ENCODE peak calls at places on chromosomes 1 and 21, in five cellular contexts. One of them, this sample, is unnamed.

GRCh38 chr1:203239906-203240305 is 10.4 kb upstream of the CHIT1 start:
- DNase-seq in lower leg skin: no peak
- DNase-seq in AG04450: no peak
- DNase-seq in neural crest cell: no peak
- DNase-seq in fibroblast of lung: no peak
- DNase-seq in this sample: peak; percentile 12

GRCh38 chr1:92857817-92858216 is 26.0 kb downstream of the RPL5 start:
- DNase-seq in lower leg skin: no peak
- DNase-seq in AG04450: no peak
- DNase-seq in neural crest cell: no peak
- DNase-seq in fibroblast of lung: no peak
- DNase-seq in this sample: no peak

GRCh38 chr1:205600085-205600484 is 31.7 kb downstream of the ELK4 start:
- DNase-seq in lower leg skin: no peak
- DNase-seq in AG04450: peak; percentile 38
- DNase-seq in neural crest cell: no peak
- DNase-seq in fibroblast of lung: peak; percentile 81
- DNase-seq in this sample: peak; percentile 55

GRCh38 chr1:94772840-94773239 is 47.3 kb upstream of the SLC44A3 start:
- DNase-seq in lower leg skin: no peak
- DNase-seq in AG04450: no peak
- DNase-seq in neural crest cell: no peak
- DNase-seq in fibroblast of lung: no peak
- DNase-seq in this sample: no peak

GRCh38 chr21:41684381-41685245 is 82.2 kb downstream of the RIPK4 start:
- DNase-seq in lower leg skin: no peak
- DNase-seq in AG04450: peak; percentile 13
- DNase-seq in neural crest cell: no peak
- DNase-seq in fibroblast of lung: peak; percentile 82
- DNase-seq in this sample: no peak

GRCh38 chr1:232968965-232969364 is 18.6 kb downstream of the NTPCR start:
- DNase-seq in lower leg skin: no peak
- DNase-seq in AG04450: no peak
- DNase-seq in neural crest cell: no peak
- DNase-seq in fibroblast of lung: peak; percentile 90
- DNase-seq in this sample: no peak

GRCh38 chr21:16838330-16838729 is 674.5 kb upstream of the CXADR start:
- DNase-seq in lower leg skin: no peak
- DNase-seq in AG04450: no peak
- DNase-seq in neural crest cell: no peak
- DNase-seq in fibroblast of lung: peak; percentile 57
- DNase-seq in this sample: no peak

GRCh38 chr1:26584022-26584485 is 54.5 kb downstream of the RPS6KA1 start:
- DNase-seq in lower leg skin: no peak
- DNase-seq in AG04450: no peak
- DNase-seq in neural crest cell: no peak
- DNase-seq in fibroblast of lung: no peak
- DNase-seq in this sample: no peak

GRCh38 chr21:15121655-15122120 is 56.9 kb upstream of the NRIP1 start:
- DNase-seq in lower leg skin: no peak
- DNase-seq in AG04450: peak; percentile 15
- DNase-seq in neural crest cell: no peak
- DNase-seq in fibroblast of lung: peak; percentile 58
- DNase-seq in this sample: no peak

GRCh38 chr1:152110365-152110859 is 4.8 kb downstream of the TCHH start:
- DNase-seq in lower leg skin: no peak
- DNase-seq in AG04450: no peak
- DNase-seq in neural crest cell: no peak
- DNase-seq in fibroblast of lung: peak; percentile 63
- DNase-seq in this sample: no peak

GRCh38 chr1:22341791-22342605 is 109.7 kb upstream of the ZBTB40 start:
- DNase-seq in lower leg skin: no peak
- DNase-seq in AG04450: no peak
- DNase-seq in neural crest cell: no peak
- DNase-seq in fibroblast of lung: peak; percentile 43
- DNase-seq in this sample: no peak

GRCh38 chr1:231590453-231591198 is 36.0 kb upstream of the DISC1 start:
- DNase-seq in lower leg skin: no peak
- DNase-seq in AG04450: peak; percentile 49
- DNase-seq in neural crest cell: peak; percentile 32
- DNase-seq in fibroblast of lung: peak; percentile 65
- DNase-seq in this sample: peak; percentile 44

GRCh38 chr21:45957986-45958610 is 23.5 kb upstream of the COL6A1 start:
- DNase-seq in lower leg skin: peak; percentile 71
- DNase-seq in AG04450: no peak
- DNase-seq in neural crest cell: no peak
- DNase-seq in fibroblast of lung: peak; percentile 31
- DNase-seq in this sample: no peak

GRCh38 chr1:59295603-59296002 is 1.3 kb upstream of the FGGY start:
- DNase-seq in lower leg skin: no peak
- DNase-seq in AG04450: no peak
- DNase-seq in neural crest cell: no peak
- DNase-seq in fibroblast of lung: no peak
- DNase-seq in this sample: no peak

GRCh38 chr21:29095203-29095602 is 21.8 kb upstream of the CCT8 start:
- DNase-seq in lower leg skin: no peak
- DNase-seq in AG04450: no peak
- DNase-seq in neural crest cell: no peak
- DNase-seq in fibroblast of lung: no peak
- DNase-seq in this sample: no peak

GRCh38 chr21:35417762-35418161 is 368.7 kb upstream of the RUNX1 start:
- DNase-seq in lower leg skin: no peak
- DNase-seq in AG04450: no peak
- DNase-seq in neural crest cell: no peak
- DNase-seq in fibroblast of lung: no peak
- DNase-seq in this sample: no peak

GRCh38 chr1:65021792-65022191 is 55.4 kb upstream of the JAK1 start:
- DNase-seq in lower leg skin: no peak
- DNase-seq in AG04450: no peak
- DNase-seq in neural crest cell: no peak
- DNase-seq in fibroblast of lung: no peak
- DNase-seq in this sample: no peak

GRCh38 chr1:32338637-32339145 is 2.7 kb upstream of the MARCKSL1 start:
- DNase-seq in lower leg skin: no peak
- DNase-seq in AG04450: no peak
- DNase-seq in neural crest cell: no peak
- DNase-seq in fibroblast of lung: no peak
- DNase-seq in this sample: no peak

GRCh38 chr21:42039911-42040351 is 29.8 kb upstream of the ZBTB21 start:
- DNase-seq in lower leg skin: no peak
- DNase-seq in AG04450: peak; percentile 93
- DNase-seq in neural crest cell: no peak
- DNase-seq in fibroblast of lung: peak; percentile 81
- DNase-seq in this sample: no peak

GRCh38 chr1:228647523-228648444 is 87.5 kb upstream of the RHOU start:
- DNase-seq in lower leg skin: peak; percentile 42
- DNase-seq in AG04450: no peak
- DNase-seq in neural crest cell: peak; percentile 30
- DNase-seq in fibroblast of lung: peak; percentile 37
- DNase-seq in this sample: peak; percentile 23

GRCh38 chr1:205925730-205926129 is 17.5 kb downstream of the SLC26A9 start:
- DNase-seq in lower leg skin: no peak
- DNase-seq in AG04450: no peak
- DNase-seq in neural crest cell: no peak
- DNase-seq in fibroblast of lung: peak; percentile 94
- DNase-seq in this sample: no peak

GRCh38 chr1:17908945-17909344 is 153.8 kb downstream of the ACTL8 start:
- DNase-seq in lower leg skin: no peak
- DNase-seq in AG04450: no peak
- DNase-seq in neural crest cell: no peak
- DNase-seq in fibroblast of lung: no peak
- DNase-seq in this sample: no peak

GRCh38 chr1:17913326-17914115 is 158.4 kb downstream of the ACTL8 start:
- DNase-seq in lower leg skin: no peak
- DNase-seq in AG04450: no peak
- DNase-seq in neural crest cell: no peak
- DNase-seq in fibroblast of lung: no peak
- DNase-seq in this sample: no peak

GRCh38 chr1:17911789-17912188 is 156.7 kb downstream of the ACTL8 start:
- DNase-seq in lower leg skin: no peak
- DNase-seq in AG04450: no peak
- DNase-seq in neural crest cell: no peak
- DNase-seq in fibroblast of lung: no peak
- DNase-seq in this sample: no peak

GRCh38 chr1:17912491-17912890 is 157.4 kb downstream of the ACTL8 start:
- DNase-seq in lower leg skin: no peak
- DNase-seq in AG04450: no peak
- DNase-seq in neural crest cell: no peak
- DNase-seq in fibroblast of lung: no peak
- DNase-seq in this sample: no peak

GRCh38 chr1:17909634-17910033 is 154.5 kb downstream of the ACTL8 start:
- DNase-seq in lower leg skin: no peak
- DNase-seq in AG04450: no peak
- DNase-seq in neural crest cell: peak; percentile 6
- DNase-seq in fibroblast of lung: peak; percentile 3
- DNase-seq in this sample: no peak
- TF ChIP-seq CTCF in lower leg skin: no peak
- TF ChIP-seq CTCF in AG04450: peak; percentile 40
- TF ChIP-seq CTCF in neural crest cell: peak; percentile 29
- TF ChIP-seq CTCF in fibroblast of lung: peak; percentile 46
- TF ChIP-seq CTCF in this sample: peak; percentile 6

GRCh38 chr1:29490204-29490934 is 254.0 kb downstream of the PTPRU start:
- DNase-seq in lower leg skin: no peak
- DNase-seq in AG04450: no peak
- DNase-seq in neural crest cell: no peak
- DNase-seq in fibroblast of lung: no peak
- DNase-seq in this sample: no peak
- TF ChIP-seq CTCF in lower leg skin: no peak
- TF ChIP-seq CTCF in AG04450: no peak
- TF ChIP-seq CTCF in neural crest cell: no peak
- TF ChIP-seq CTCF in fibroblast of lung: no peak
- TF ChIP-seq CTCF in this sample: no peak

DNA sequence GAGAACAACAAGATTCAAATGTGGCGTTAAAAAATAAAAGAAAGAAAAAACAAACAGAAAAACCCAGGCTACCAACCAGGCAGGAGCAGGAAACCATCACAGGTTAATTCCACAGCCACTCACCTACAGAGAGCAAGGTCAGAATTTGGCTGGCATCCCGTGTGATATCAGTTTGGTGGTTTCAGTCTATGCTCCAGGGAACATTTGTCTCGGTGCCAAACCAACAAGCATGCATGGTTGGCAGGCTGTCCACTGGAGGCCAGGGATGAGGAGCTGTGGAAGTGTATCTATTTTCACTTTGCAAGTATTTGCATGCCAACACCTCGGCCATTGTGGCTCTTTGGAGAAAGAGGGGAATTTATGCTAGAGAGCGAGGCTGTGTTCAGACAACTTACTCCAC is 53.1 kb upstream of the PROX1 start:
- DNase-seq in lower leg skin: no peak
- DNase-seq in AG04450: no peak
- DNase-seq in neural crest cell: no peak
- DNase-seq in fibroblast of lung: peak; percentile 67
- DNase-seq in this sample: no peak
- TF ChIP-seq CTCF in lower leg skin: no peak
- TF ChIP-seq CTCF in AG04450: no peak
- TF ChIP-seq CTCF in neural crest cell: no peak
- TF ChIP-seq CTCF in fibroblast of lung: no peak
- TF ChIP-seq CTCF in this sample: no peak

DNA sequence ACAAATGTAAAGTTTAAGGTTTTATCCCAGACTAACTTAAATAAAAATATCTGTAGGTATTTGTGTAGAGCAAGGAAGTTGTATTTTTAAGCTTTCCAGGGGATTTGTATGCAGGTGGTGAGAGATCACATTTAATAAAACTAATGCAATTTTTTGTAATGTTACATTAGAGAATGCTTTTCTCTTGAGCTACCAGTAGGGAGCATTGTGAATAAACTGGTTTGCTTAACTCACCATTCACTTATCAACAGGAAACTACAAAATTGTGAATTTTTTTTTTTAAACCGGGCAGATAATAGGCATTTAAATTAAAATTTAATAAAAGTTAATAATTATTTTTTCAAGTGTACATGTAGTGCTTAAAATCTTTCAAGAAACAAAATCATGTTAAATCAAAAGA is 78.6 kb downstream of the IVNS1ABP start:
- DNase-seq in lower leg skin: no peak
- DNase-seq in AG04450: no peak
- DNase-seq in neural crest cell: no peak
- DNase-seq in fibroblast of lung: peak; percentile 22
- DNase-seq in this sample: no peak
- TF ChIP-seq CTCF in lower leg skin: no peak
- TF ChIP-seq CTCF in AG04450: peak; percentile 56
- TF ChIP-seq CTCF in neural crest cell: peak; percentile 54
- TF ChIP-seq CTCF in fibroblast of lung: peak; percentile 19
- TF ChIP-seq CTCF in this sample: peak; percentile 15

GRCh38 chr1:10686404-10687040 is 109.9 kb downstream of the CASZ1 start:
- DNase-seq in lower leg skin: no peak
- DNase-seq in AG04450: no peak
- DNase-seq in neural crest cell: no peak
- DNase-seq in fibroblast of lung: no peak
- DNase-seq in this sample: no peak
- TF ChIP-seq CTCF in lower leg skin: no peak
- TF ChIP-seq CTCF in AG04450: no peak
- TF ChIP-seq CTCF in neural crest cell: no peak
- TF ChIP-seq CTCF in fibroblast of lung: peak; percentile 9
- TF ChIP-seq CTCF in this sample: no peak

DNA sequence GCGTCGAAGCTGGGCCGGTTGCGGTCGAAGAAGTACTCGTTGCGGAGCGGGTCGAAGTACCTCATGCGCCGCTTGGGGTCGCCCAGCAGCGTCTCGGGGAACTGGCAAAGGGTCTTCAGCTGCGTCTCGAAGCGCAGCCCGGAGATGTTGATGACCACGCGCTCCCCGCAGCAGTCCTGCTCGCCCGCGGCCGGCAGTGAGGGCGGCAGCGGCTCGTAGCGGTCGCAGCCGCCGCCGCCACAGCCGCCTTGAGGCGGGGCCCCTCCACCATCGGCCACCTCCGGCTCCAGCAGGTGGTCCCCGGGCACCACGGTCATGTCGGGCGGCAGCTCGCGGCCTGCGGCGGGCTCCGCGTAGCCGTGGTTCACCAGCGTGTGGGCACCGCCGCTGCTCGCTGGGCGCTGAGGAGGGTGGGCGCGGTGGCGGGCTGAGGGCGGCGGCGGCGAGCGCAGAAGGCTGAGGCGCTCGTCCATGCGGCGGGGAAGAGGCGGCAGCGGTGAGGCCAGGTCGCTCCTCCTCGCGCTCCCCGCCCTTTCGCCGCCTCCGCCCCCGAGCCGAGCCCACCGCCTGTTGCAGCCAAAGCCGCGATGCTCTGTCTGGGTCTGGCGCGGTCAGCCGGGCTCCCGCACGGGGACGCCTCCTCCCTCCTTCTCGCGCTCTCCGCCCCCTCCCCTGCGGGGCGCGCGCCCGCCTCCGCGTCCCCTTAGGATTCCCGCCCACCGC is at the start of gene KCNA3:
- DNase-seq in lower leg skin: no peak
- DNase-seq in AG04450: no peak
- DNase-seq in neural crest cell: peak; percentile 66
- DNase-seq in fibroblast of lung: no peak
- DNase-seq in this sample: peak; percentile 65
- TF ChIP-seq CTCF in lower leg skin: no peak
- TF ChIP-seq CTCF in AG04450: no peak
- TF ChIP-seq CTCF in neural crest cell: peak; percentile 21
- TF ChIP-seq CTCF in fibroblast of lung: no peak
- TF ChIP-seq CTCF in this sample: no peak